ENCODE peak calls at places on chromosomes 3 and 15, in nine cellular contexts. X, Y, S, W, T, F, K, C and U are unnamed samples.

GRCh38 chr15:78682693-78683410 is 41.8 kb upstream of the CHRNB4 start:
- DNase-seq in Y (no peak), T (no peak), C (no peak), K (no peak), X (no peak), S (no peak), W (no peak), F (no peak), U (no peak)

GRCh38 chr3:8451696-8452095 is 49.9 kb upstream of the LMCD1 start:
- DNase-seq in Y (no peak), F (no peak), T (no peak), X (no peak), K (no peak), S (no peak), C (no peak), W (peak; percentile 60), U (no peak)

GRCh38 chr15:28098766-28099554 is at the start of gene OCA2:
- DNase-seq in S (peak; percentile 92), C (peak; percentile 69), F (peak; percentile 68), X (no peak), Y (peak; percentile 91), T (peak; percentile 80), K (peak; percentile 68), W (peak; percentile 40), U (peak; percentile 79)

GRCh38 chr15:69462030-69462492 is 9.4 kb downstream of the RPLP1 start:
- DNase-seq in T (no peak), K (peak; percentile 57), Y (no peak), C (no peak), W (no peak), F (peak; percentile 40), S (no peak), X (no peak), U (no peak)

GRCh38 chr3:50632450-50632849 is 15.5 kb downstream of the MAPKAPK3 start:
- DNase-seq in W (no peak), X (no peak), C (no peak), S (peak; percentile 50), Y (no peak), F (no peak), T (no peak), K (no peak), U (no peak)

GRCh38 chr3:194871864-194872668 is 186.4 kb downstream of the FAM43A start:
- DNase-seq in C (peak; percentile 38), W (peak; percentile 40), T (no peak), S (no peak), K (peak; percentile 78), Y (no peak), X (no peak), F (no peak), U (peak; percentile 71)

GRCh38 chr3:33914731-33915389 is 116.4 kb downstream of the PDCD6IP start:
- DNase-seq in K (no peak), X (no peak), C (no peak), W (no peak), F (no peak), Y (no peak), S (no peak), T (no peak), U (no peak)

GRCh38 chr3:115913069-115913686 is 289.9 kb downstream of the GAP43 start:
- DNase-seq in W (no peak), C (no peak), F (no peak), T (no peak), X (no peak), S (no peak), K (no peak), Y (no peak), U (no peak)

GRCh38 chr3:42098171-42098570 is 7.0 kb downstream of the TRAK1 start:
- DNase-seq in K (no peak), F (no peak), T (no peak), X (peak; percentile 44), W (no peak), S (no peak), C (no peak), Y (no peak), U (no peak)

GRCh38 chr3:42095540-42095939 is 4.4 kb downstream of the TRAK1 start:
- DNase-seq in W (no peak), F (no peak), K (no peak), S (no peak), Y (no peak), X (no peak), C (no peak), T (no peak), U (no peak)

GRCh38 chr3:42094992-42095391 is 3.8 kb downstream of the TRAK1 start:
- DNase-seq in C (no peak), Y (no peak), F (no peak), T (no peak), W (no peak), K (no peak), X (no peak), S (peak; percentile 15), U (peak; percentile 53)

GRCh38 chr3:42099020-42099765 is 8.0 kb downstream of the TRAK1 start:
- DNase-seq in C (no peak), F (no peak), K (no peak), X (peak; percentile 55), T (no peak), S (no peak), Y (no peak), W (no peak), U (no peak)

DNA sequence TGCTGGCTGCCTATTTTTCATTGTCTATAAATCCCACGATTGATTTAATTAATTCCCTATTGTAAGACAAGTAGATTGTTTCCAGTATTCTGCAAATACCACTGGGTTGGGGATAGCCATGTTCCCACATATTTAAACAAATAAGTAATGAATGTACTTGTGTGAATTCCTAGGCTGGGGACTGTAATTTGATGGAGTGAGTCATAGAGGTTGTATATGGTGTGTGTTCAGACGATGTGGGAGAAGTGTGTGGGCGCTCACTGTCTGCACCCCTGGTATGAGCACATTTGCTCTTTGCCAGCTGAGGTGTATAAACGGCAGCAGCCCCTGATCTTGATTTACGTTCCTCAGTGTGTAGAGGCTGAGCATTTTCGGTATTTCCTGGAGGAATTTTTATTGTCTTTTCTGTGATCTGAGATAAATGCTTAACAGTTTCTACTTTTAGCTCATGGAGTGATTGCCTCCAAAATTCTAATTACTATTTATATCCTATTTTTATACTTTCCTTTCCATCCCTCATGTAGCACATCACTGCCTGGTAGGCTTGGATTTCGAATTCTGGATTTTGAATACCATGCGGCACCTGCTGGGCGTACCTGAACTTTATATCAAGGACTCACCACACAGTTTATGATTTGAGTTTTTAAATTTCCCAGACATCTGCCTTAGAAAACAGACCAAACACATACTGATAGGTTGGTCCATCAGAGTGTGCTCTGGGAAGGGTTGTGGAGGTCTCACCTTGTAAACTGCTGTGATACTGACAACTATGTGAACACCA is 6.2 kb downstream of the TRAK1 start:
- DNase-seq in S (no peak), T (no peak), C (no peak), X (peak; percentile 38), F (no peak), W (peak; percentile 94), K (no peak), Y (no peak), U (no peak)
- H3K4me1 ChIP-seq in S (no peaks in the 10 kb centered on the region), T (no peaks in the 10 kb centered on the region), C (peaks cover 15% of the 10 kb centered on the region), X (peaks cover 82% of the 10 kb centered on the region), F (peaks cover 15% of the 10 kb centered on the region), W (peaks cover 34% of the 10 kb centered on the region), K (no peaks in the 10 kb centered on the region), Y (peaks cover 5% of the 10 kb centered on the region), U (peaks cover 73% of the 10 kb centered on the region)

GRCh38 chr15:31271706-31272557 is 54.7 kb upstream of the KLF13 start:
- DNase-seq in Y (peak; percentile 0), T (peak; percentile 48), C (no peak), X (peak; percentile 42), F (no peak), W (no peak), S (no peak), K (no peak), U (peak; percentile 56)

GRCh38 chr15:31271224-31271635 is 55.4 kb upstream of the KLF13 start:
- DNase-seq in S (no peak), K (no peak), C (no peak), T (peak; percentile 24), Y (peak; percentile 0), W (no peak), X (no peak), F (peak; percentile 27), U (peak; percentile 34)

GRCh38 chr15:31273258-31273941 is 53.2 kb upstream of the KLF13 start:
- DNase-seq in S (no peak), Y (peak; percentile 4), W (no peak), T (peak; percentile 56), F (no peak), X (peak; percentile 40), C (no peak), K (no peak), U (peak; percentile 67)

GRCh38 chr15:31270767-31271166 is 55.9 kb upstream of the KLF13 start:
- DNase-seq in K (peak; percentile 20), Y (peak; percentile 76), C (no peak), W (no peak), S (peak; percentile 68), X (peak; percentile 56), T (peak; percentile 43), F (peak; percentile 24), U (peak; percentile 37)

GRCh38 chr15:31272558-31273257 is 53.9 kb upstream of the KLF13 start:
- DNase-seq in T (peak; percentile 59), C (no peak), K (peak; percentile 94), F (peak; percentile 28), X (peak; percentile 56), S (no peak), Y (no peak), W (no peak), U (peak; percentile 73)
- TF ChIP-seq CTCF in T (no peak), C (no peak), K (no peak), F (no peak), X (no peak), S (no peak), Y (no peak), W (no peak), U (no peak)

DNA sequence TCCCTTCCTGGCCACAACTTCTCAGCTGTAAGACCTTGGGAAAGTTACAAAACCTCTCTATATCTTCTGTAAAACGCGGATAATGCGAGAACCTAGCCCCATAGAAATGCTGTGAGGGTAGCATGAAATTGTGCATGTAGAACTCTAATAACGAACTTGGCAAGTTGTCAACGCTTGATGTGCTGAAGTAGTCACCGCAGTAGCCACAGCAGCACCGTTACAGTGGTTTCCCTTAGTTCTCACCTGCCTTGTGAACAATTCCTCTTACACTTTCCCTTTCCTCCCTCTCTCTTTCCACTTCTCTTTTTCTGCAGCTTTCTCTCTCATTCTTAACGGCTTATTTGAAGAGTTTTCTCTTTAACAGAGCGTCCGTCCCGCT is 447 bp upstream of the SHQ1 start:
- DNase-seq in C (no peak), X (no peak), F (no peak), Y (no peak), S (no peak), W (peak; percentile 23), K (no peak), T (no peak), U (no peak)
- H3K4me1 ChIP-seq in C (peaks cover 31% of the 10 kb centered on the region), X (peaks cover 22% of the 10 kb centered on the region), F (peaks cover 1% of the 10 kb centered on the region), Y (peaks cover 7% of the 10 kb centered on the region), S (no peaks in the 10 kb centered on the region), W (peaks cover 13% of the 10 kb centered on the region), K (peaks cover 7% of the 10 kb centered on the region), T (no peaks in the 10 kb centered on the region), U (peaks cover 27% of the 10 kb centered on the region)

DNA sequence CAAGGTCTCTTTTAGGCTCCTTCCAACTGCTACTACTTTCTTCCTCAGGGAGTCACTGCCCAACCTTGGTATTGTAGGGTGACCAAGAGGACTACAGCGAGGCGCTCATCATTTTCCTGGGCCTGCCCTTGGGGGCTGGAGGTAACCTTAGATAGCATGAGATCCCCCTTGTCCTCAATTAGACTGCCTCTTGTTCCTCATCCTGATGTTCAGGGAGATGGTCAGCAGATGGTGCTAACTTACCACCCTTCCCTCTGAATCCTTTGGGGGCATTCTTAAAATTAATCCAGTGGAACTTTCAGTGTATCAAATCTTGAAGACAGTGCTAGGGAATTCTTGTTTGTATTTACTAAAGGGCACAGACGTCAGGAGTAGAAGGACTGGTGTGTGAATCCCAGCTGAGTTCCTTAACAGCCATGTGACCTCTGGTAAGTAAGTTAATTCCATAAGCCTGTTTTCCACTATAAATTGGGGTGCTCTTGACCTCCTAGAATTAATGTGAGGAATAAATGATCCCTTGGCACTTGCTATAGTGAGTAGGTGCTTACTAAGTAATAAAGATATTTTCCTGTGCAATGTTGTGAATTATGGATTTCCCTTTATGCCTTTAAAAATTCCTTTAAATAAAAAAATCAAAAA is 4.1 kb upstream of the CLPX start:
- DNase-seq in K (peak; percentile 31), F (no peak), C (peak; percentile 74), Y (peak; percentile 70), W (peak; percentile 35), S (peak; percentile 50), T (no peak), X (no peak), U (no peak)
- TF ChIP-seq CTCF in K (no peak), F (peak; percentile 20), C (peak; percentile 98), Y (peak; percentile 87), W (peak; percentile 75), S (peak; percentile 92), T (peak; percentile 43), X (peak; percentile 37), U (peak; percentile 45)